ENCODE peak calls at places on chromosomes 4 and X, in nine cellular contexts. One of them, this sample, is unnamed.

GRCh38 chr4:42632653-42633382 is 24.1 kb downstream of the ATP8A1 start:
- DNase-seq in GM10248: no peak
- DNase-seq in HCEC 1CT: no peak
- DNase-seq in left ventricle myocardium superior: no peak
- DNase-seq in endodermal cell: no peak
- DNase-seq in activated CD4-positive, alpha-beta T cell treated with anti-CD3 and anti-CD28 coated beads for 24 hours: no peak
- DNase-seq in neural crest cell: no peak
- DNase-seq in amygdala: no peak
- DNase-seq in kidney tubule cell: no peak
- DNase-seq in this sample: no peak

GRCh38 chrX:88416002-88416401 is 331.0 kb upstream of the CPXCR1 start:
- DNase-seq in GM10248: no peak
- DNase-seq in HCEC 1CT: no peak
- DNase-seq in left ventricle myocardium superior: no peak
- DNase-seq in endodermal cell: no peak
- DNase-seq in activated CD4-positive, alpha-beta T cell treated with anti-CD3 and anti-CD28 coated beads for 24 hours: no peak
- DNase-seq in neural crest cell: no peak
- DNase-seq in amygdala: no peak
- DNase-seq in kidney tubule cell: no peak
- DNase-seq in this sample: no peak

GRCh38 chr4:53688186-53688790 is 97.0 kb upstream of the LNX1 start:
- DNase-seq in GM10248: peak
- DNase-seq in HCEC 1CT: peak
- DNase-seq in left ventricle myocardium superior: no peak
- DNase-seq in endodermal cell: no peak
- DNase-seq in activated CD4-positive, alpha-beta T cell treated with anti-CD3 and anti-CD28 coated beads for 24 hours: no peak
- DNase-seq in neural crest cell: no peak
- DNase-seq in amygdala: no peak
- DNase-seq in kidney tubule cell: peak
- DNase-seq in this sample: peak

GRCh38 chr4:173929921-173930320 is 353.5 kb downstream of the FBXO8 start:
- DNase-seq in GM10248: no peak
- DNase-seq in HCEC 1CT: no peak
- DNase-seq in left ventricle myocardium superior: no peak
- DNase-seq in endodermal cell: no peak
- DNase-seq in activated CD4-positive, alpha-beta T cell treated with anti-CD3 and anti-CD28 coated beads for 24 hours: no peak
- DNase-seq in neural crest cell: no peak
- DNase-seq in amygdala: no peak
- DNase-seq in kidney tubule cell: no peak
- DNase-seq in this sample: no peak

GRCh38 chr4:32748498-32748897 is 2028.3 kb downstream of the PCDH7 start:
- DNase-seq in GM10248: no peak
- DNase-seq in HCEC 1CT: no peak
- DNase-seq in left ventricle myocardium superior: no peak
- DNase-seq in endodermal cell: peak
- DNase-seq in activated CD4-positive, alpha-beta T cell treated with anti-CD3 and anti-CD28 coated beads for 24 hours: no peak
- DNase-seq in neural crest cell: no peak
- DNase-seq in amygdala: no peak
- DNase-seq in kidney tubule cell: peak
- DNase-seq in this sample: no peak

GRCh38 chr4:125022855-125023501 is 291.8 kb upstream of the FAT4 start:
- DNase-seq in GM10248: no peak
- DNase-seq in HCEC 1CT: no peak
- DNase-seq in left ventricle myocardium superior: no peak
- DNase-seq in endodermal cell: no peak
- DNase-seq in activated CD4-positive, alpha-beta T cell treated with anti-CD3 and anti-CD28 coated beads for 24 hours: no peak
- DNase-seq in neural crest cell: no peak
- DNase-seq in amygdala: no peak
- DNase-seq in kidney tubule cell: no peak
- DNase-seq in this sample: no peak

GRCh38 chrX:8201896-8202331 is 30.8 kb upstream of the VCX2 start:
- DNase-seq in GM10248: no peak
- DNase-seq in HCEC 1CT: no peak
- DNase-seq in left ventricle myocardium superior: peak
- DNase-seq in endodermal cell: no peak
- DNase-seq in activated CD4-positive, alpha-beta T cell treated with anti-CD3 and anti-CD28 coated beads for 24 hours: no peak
- DNase-seq in neural crest cell: no peak
- DNase-seq in amygdala: no peak
- DNase-seq in kidney tubule cell: no peak
- DNase-seq in this sample: peak

GRCh38 chr4:47490550-47490949 is 5.5 kb downstream of the ATP10D start:
- DNase-seq in GM10248: no peak
- DNase-seq in HCEC 1CT: peak
- DNase-seq in left ventricle myocardium superior: no peak
- DNase-seq in endodermal cell: peak
- DNase-seq in activated CD4-positive, alpha-beta T cell treated with anti-CD3 and anti-CD28 coated beads for 24 hours: no peak
- DNase-seq in neural crest cell: no peak
- DNase-seq in amygdala: no peak
- DNase-seq in kidney tubule cell: peak
- DNase-seq in this sample: no peak

GRCh38 chrX:110745288-110745687 is 50.3 kb downstream of the CHRDL1 start:
- DNase-seq in GM10248: no peak
- DNase-seq in HCEC 1CT: no peak
- DNase-seq in left ventricle myocardium superior: no peak
- DNase-seq in endodermal cell: no peak
- DNase-seq in activated CD4-positive, alpha-beta T cell treated with anti-CD3 and anti-CD28 coated beads for 24 hours: no peak
- DNase-seq in neural crest cell: no peak
- DNase-seq in amygdala: no peak
- DNase-seq in kidney tubule cell: no peak
- DNase-seq in this sample: no peak

GRCh38 chr4:54226399-54227260 is 2.5 kb upstream of the PDGFRA start:
- DNase-seq in GM10248: no peak
- DNase-seq in HCEC 1CT: no peak
- DNase-seq in left ventricle myocardium superior: peak
- DNase-seq in endodermal cell: peak
- DNase-seq in activated CD4-positive, alpha-beta T cell treated with anti-CD3 and anti-CD28 coated beads for 24 hours: no peak
- DNase-seq in neural crest cell: no peak
- DNase-seq in amygdala: no peak
- DNase-seq in kidney tubule cell: no peak
- DNase-seq in this sample: peak

GRCh38 chr4:53055716-53056413 is 193.7 kb downstream of the RASL11B start:
- DNase-seq in GM10248: no peak
- DNase-seq in HCEC 1CT: no peak
- DNase-seq in left ventricle myocardium superior: no peak
- DNase-seq in endodermal cell: no peak
- DNase-seq in activated CD4-positive, alpha-beta T cell treated with anti-CD3 and anti-CD28 coated beads for 24 hours: no peak
- DNase-seq in neural crest cell: no peak
- DNase-seq in amygdala: no peak
- DNase-seq in kidney tubule cell: no peak
- DNase-seq in this sample: peak

GRCh38 chr4:183348706-183349659 is 26.8 kb upstream of the CLDN24 start:
- DNase-seq in GM10248: no peak
- DNase-seq in HCEC 1CT: peak
- DNase-seq in left ventricle myocardium superior: no peak
- DNase-seq in endodermal cell: no peak
- DNase-seq in activated CD4-positive, alpha-beta T cell treated with anti-CD3 and anti-CD28 coated beads for 24 hours: peak
- DNase-seq in neural crest cell: no peak
- DNase-seq in amygdala: no peak
- DNase-seq in kidney tubule cell: peak
- DNase-seq in this sample: peak

GRCh38 chr4:152102184-152103000 is 341.6 kb upstream of the GATB start:
- DNase-seq in GM10248: no peak
- DNase-seq in HCEC 1CT: peak
- DNase-seq in left ventricle myocardium superior: no peak
- DNase-seq in endodermal cell: no peak
- DNase-seq in activated CD4-positive, alpha-beta T cell treated with anti-CD3 and anti-CD28 coated beads for 24 hours: no peak
- DNase-seq in neural crest cell: no peak
- DNase-seq in amygdala: no peak
- DNase-seq in kidney tubule cell: peak
- DNase-seq in this sample: no peak

This sample was measured in stromal cell of bone marrow.